ENCODE peak calls at places on chromosomes 13 and 19, in eight cellular contexts. X is NCI-H2171; O is astrocyte of the cerebellum; E is left ventricle myocardium inferior; R is stimulated activated CD4-positive, alpha-beta T cell treated with anti-CD3 and anti-CD28 coated beads, Interleukin-4, amount 100 ng/mL, for 48 hours; K is PC-9; C is tibial nerve; F is heart right ventricle. U is an unnamed sample.
A peak's percentile ranks its signal among the peaks of the same experiment; 100 is the strongest.

GRCh38 chr19:7844951-7845350 is 14.9 kb downstream of the EVI5L start:
- DNase-seq in X (no peak), O (no peak), E (no peak), R (no peak), K (no peak), C (no peak), F (no peak), U (no peak)

GRCh38 chr13:48123827-48124226 is 28.9 kb upstream of the MED4 start:
- DNase-seq in X (no peak), O (no peak), E (no peak), R (no peak), K (no peak), C (no peak), F (peak; percentile 21), U (no peak)

GRCh38 chr13:50006426-50007135 is 8.7 kb upstream of the KCNRG start:
- DNase-seq in X (no peak), O (no peak), E (no peak), R (no peak), K (no peak), C (no peak), F (no peak), U (no peak)

GRCh38 chr13:27965740-27966640 is 3.1 kb downstream of the CDX2 start:
- DNase-seq in X (no peak), O (no peak), E (no peak), R (no peak), K (no peak), C (no peak), F (no peak), U (no peak)

GRCh38 chr13:60627071-60627686 is 230.2 kb downstream of the TDRD3 start:
- DNase-seq in X (no peak), O (peak; percentile 6), E (no peak), R (peak; percentile 2), K (no peak), C (peak; percentile 16), F (peak; percentile 6), U (no peak)

GRCh38 chr13:40809471-40809870 is 20.1 kb downstream of the SLC25A15 start:
- DNase-seq in X (no peak), O (no peak), E (no peak), R (no peak), K (no peak), C (no peak), F (no peak), U (no peak)

GRCh38 chr19:38700933-38701454 is 43.3 kb downstream of the CAPN12 start:
- DNase-seq in X (no peak), O (no peak), E (no peak), R (no peak), K (no peak), C (no peak), F (no peak), U (no peak)

GRCh38 chr19:42332059-42332458 is 6.6 kb downstream of the MEGF8 start:
- DNase-seq in X (no peak), O (no peak), E (peak; percentile 37), R (no peak), K (no peak), C (no peak), F (no peak), U (no peak)

GRCh38 chr13:93744886-93745285 is 518.3 kb downstream of the GPC6 start:
- DNase-seq in X (no peak), O (no peak), E (no peak), R (no peak), K (no peak), C (no peak), F (no peak), U (no peak)